ENCODE peak calls at places on chromosomes 13 and 19, in eight cellular contexts. One of them, this sample, is unnamed.

GRCh38 chr13:50829226-50829625 is 14.3 kb downstream of the DLEU7 start:
- DNase-seq in activated CD4-positive, alpha-beta T cell treated with anti-CD3 and anti-CD28 coated beads for 1 hour: no peak
- DNase-seq in colonic mucosa: no peak
- DNase-seq in Panc1: no peak
- DNase-seq in nephron progenitor cell: no peak
- DNase-seq in NCI-H510A treated with DMSO at 0.1 percent for 48 hours: no peak
- DNase-seq in choroid plexus epithelial cell: no peak
- DNase-seq in adrenal gland: no peak
- DNase-seq in this sample: no peak

GRCh38 chr13:36445806-36446423 is 13.6 kb downstream of the CCNA1 start:
- DNase-seq in adrenal gland: no peak
- DNase-seq in NCI-H510A treated with DMSO at 0.1 percent for 48 hours: no peak
- DNase-seq in activated CD4-positive, alpha-beta T cell treated with anti-CD3 and anti-CD28 coated beads for 1 hour: no peak
- DNase-seq in colonic mucosa: no peak
- DNase-seq in nephron progenitor cell: no peak
- DNase-seq in choroid plexus epithelial cell: peak
- DNase-seq in Panc1: no peak
- DNase-seq in this sample: no peak

GRCh38 chr13:45747071-45747470 is 45.0 kb downstream of the CBY2 start:
- DNase-seq in NCI-H510A treated with DMSO at 0.1 percent for 48 hours: no peak
- DNase-seq in adrenal gland: no peak
- DNase-seq in colonic mucosa: no peak
- DNase-seq in Panc1: no peak
- DNase-seq in choroid plexus epithelial cell: no peak
- DNase-seq in activated CD4-positive, alpha-beta T cell treated with anti-CD3 and anti-CD28 coated beads for 1 hour: no peak
- DNase-seq in nephron progenitor cell: no peak
- DNase-seq in this sample: no peak

GRCh38 chr19:18903146-18904056 is 7.4 kb upstream of the CERS1 start:
- DNase-seq in Panc1: no peak
- DNase-seq in activated CD4-positive, alpha-beta T cell treated with anti-CD3 and anti-CD28 coated beads for 1 hour: no peak
- DNase-seq in NCI-H510A treated with DMSO at 0.1 percent for 48 hours: no peak
- DNase-seq in nephron progenitor cell: no peak
- DNase-seq in colonic mucosa: no peak
- DNase-seq in adrenal gland: no peak
- DNase-seq in choroid plexus epithelial cell: no peak
- DNase-seq in this sample: no peak

GRCh38 chr13:111940892-111941291 is 126.1 kb upstream of the SOX1 start:
- DNase-seq in nephron progenitor cell: no peak
- DNase-seq in colonic mucosa: no peak
- DNase-seq in Panc1: no peak
- DNase-seq in activated CD4-positive, alpha-beta T cell treated with anti-CD3 and anti-CD28 coated beads for 1 hour: no peak
- DNase-seq in NCI-H510A treated with DMSO at 0.1 percent for 48 hours: peak
- DNase-seq in choroid plexus epithelial cell: no peak
- DNase-seq in adrenal gland: no peak
- DNase-seq in this sample: no peak

GRCh38 chr13:86892330-86892729 is 778.8 kb upstream of the SLITRK5 start:
- DNase-seq in activated CD4-positive, alpha-beta T cell treated with anti-CD3 and anti-CD28 coated beads for 1 hour: no peak
- DNase-seq in colonic mucosa: no peak
- DNase-seq in adrenal gland: no peak
- DNase-seq in nephron progenitor cell: no peak
- DNase-seq in NCI-H510A treated with DMSO at 0.1 percent for 48 hours: no peak
- DNase-seq in Panc1: no peak
- DNase-seq in choroid plexus epithelial cell: peak
- DNase-seq in this sample: no peak

GRCh38 chr13:20160346-20161274 is at the start of gene GJA3:
- DNase-seq in NCI-H510A treated with DMSO at 0.1 percent for 48 hours: no peak
- DNase-seq in activated CD4-positive, alpha-beta T cell treated with anti-CD3 and anti-CD28 coated beads for 1 hour: peak
- DNase-seq in colonic mucosa: no peak
- DNase-seq in adrenal gland: no peak
- DNase-seq in choroid plexus epithelial cell: peak
- DNase-seq in Panc1: no peak
- DNase-seq in nephron progenitor cell: peak
- DNase-seq in this sample: peak

GRCh38 chr19:18009412-18010066 is 1.6 kb downstream of the ARRDC2 start:
- DNase-seq in Panc1: no peak
- DNase-seq in choroid plexus epithelial cell: peak
- DNase-seq in nephron progenitor cell: no peak
- DNase-seq in colonic mucosa: no peak
- DNase-seq in NCI-H510A treated with DMSO at 0.1 percent for 48 hours: no peak
- DNase-seq in adrenal gland: no peak
- DNase-seq in activated CD4-positive, alpha-beta T cell treated with anti-CD3 and anti-CD28 coated beads for 1 hour: no peak
- DNase-seq in this sample: no peak

GRCh38 chr13:104017317-104017716 is 951.1 kb upstream of the SLC10A2 start:
- DNase-seq in NCI-H510A treated with DMSO at 0.1 percent for 48 hours: no peak
- DNase-seq in colonic mucosa: no peak
- DNase-seq in choroid plexus epithelial cell: no peak
- DNase-seq in adrenal gland: no peak
- DNase-seq in nephron progenitor cell: no peak
- DNase-seq in activated CD4-positive, alpha-beta T cell treated with anti-CD3 and anti-CD28 coated beads for 1 hour: no peak
- DNase-seq in Panc1: no peak
- DNase-seq in this sample: no peak

GRCh38 chr19:43132696-43133095 is 50.2 kb upstream of the PSG2 start:
- DNase-seq in colonic mucosa: no peak
- DNase-seq in Panc1: no peak
- DNase-seq in NCI-H510A treated with DMSO at 0.1 percent for 48 hours: no peak
- DNase-seq in adrenal gland: no peak
- DNase-seq in activated CD4-positive, alpha-beta T cell treated with anti-CD3 and anti-CD28 coated beads for 1 hour: no peak
- DNase-seq in nephron progenitor cell: no peak
- DNase-seq in choroid plexus epithelial cell: no peak
- DNase-seq in this sample: no peak

GRCh38 chr19:7099597-7099921 is 30.1 kb downstream of the ZNF557 start:
- DNase-seq in activated CD4-positive, alpha-beta T cell treated with anti-CD3 and anti-CD28 coated beads for 1 hour: no peak
- DNase-seq in adrenal gland: no peak
- DNase-seq in nephron progenitor cell: peak
- DNase-seq in Panc1: no peak
- DNase-seq in colonic mucosa: no peak
- DNase-seq in NCI-H510A treated with DMSO at 0.1 percent for 48 hours: no peak
- DNase-seq in choroid plexus epithelial cell: no peak
- DNase-seq in this sample: no peak

GRCh38 chr13:112181336-112182051 is 114.5 kb downstream of the SOX1 start:
- DNase-seq in adrenal gland: no peak
- DNase-seq in Panc1: no peak
- DNase-seq in activated CD4-positive, alpha-beta T cell treated with anti-CD3 and anti-CD28 coated beads for 1 hour: no peak
- DNase-seq in choroid plexus epithelial cell: no peak
- DNase-seq in NCI-H510A treated with DMSO at 0.1 percent for 48 hours: no peak
- DNase-seq in nephron progenitor cell: no peak
- DNase-seq in colonic mucosa: no peak
- DNase-seq in this sample: no peak

This sample was measured in central memory CD4-positive, alpha-beta T cell.